ENCODE peak calls at places on chromosomes 5 and 9, in five cellular contexts. Q, D, G, C and E are unnamed samples.

GRCh38 chr5:19891658-19892057 is 96.3 kb downstream of the CDH18 start:
- DNase-seq in Q (no peak), D (no peak), G (peak; percentile 37), C (no peak), E (no peak)

GRCh38 chr9:97964901-97965300 is 18.2 kb upstream of the ANP32B start:
- DNase-seq in Q (no peak), D (no peak), G (no peak), C (no peak), E (no peak)

GRCh38 chr9:27572918-27573698 is at the start of gene C9orf72:
- DNase-seq in Q (peak; percentile 80), D (peak; percentile 80), G (no peak), C (no peak), E (no peak)

GRCh38 chr9:75378036-75378435 is 289.7 kb downstream of the OSTF1 start:
- DNase-seq in Q (no peak), D (no peak), G (no peak), C (no peak), E (no peak)

GRCh38 chr5:135392256-135392655 is 6.8 kb downstream of the MACROH2A1 start:
- DNase-seq in Q (peak; percentile 20), D (no peak), G (peak; percentile 49), C (no peak), E (no peak)

GRCh38 chr5:82594097-82594496 is 315.9 kb upstream of the RPS23 start:
- DNase-seq in Q (no peak), D (no peak), G (peak; percentile 48), C (no peak), E (no peak)

GRCh38 chr5:143063175-143063970 is 293.2 kb downstream of the ARHGAP26 start:
- DNase-seq in Q (no peak), D (no peak), G (peak; percentile 71), C (no peak), E (no peak)

GRCh38 chr9:129630967-129631672 is 5.2 kb downstream of the NTMT1 start:
- DNase-seq in Q (no peak), D (no peak), G (peak; percentile 26), C (no peak), E (no peak)

GRCh38 chr5:54390015-54390414 is 65.5 kb upstream of the HSPB3 start:
- DNase-seq in Q (no peak), D (no peak), G (peak; percentile 82), C (peak; percentile 69), E (peak; percentile 97)

GRCh38 chr9:135036861-135037465 is 50.5 kb upstream of the OLFM1 start:
- DNase-seq in Q (no peak), D (no peak), G (no peak), C (no peak), E (no peak)

GRCh38 chr5:136020383-136021015 is 8.3 kb upstream of the TGFBI start:
- DNase-seq in Q (peak; percentile 95), D (no peak), G (peak; percentile 95), C (peak; percentile 54), E (no peak)

GRCh38 chr5:176642675-176643490 is 4.4 kb upstream of the TSPAN17 start:
- DNase-seq in Q (no peak), D (no peak), G (no peak), C (no peak), E (no peak)

GRCh38 chr5:115147052-115147451 is 22.7 kb downstream of the TRIM36 start:
- DNase-seq in Q (no peak), D (no peak), G (no peak), C (no peak), E (no peak)

GRCh38 chr9:37187269-37187668 is 66.9 kb downstream of the ZCCHC7 start:
- DNase-seq in Q (peak; percentile 36), D (peak; percentile 70), G (no peak), C (no peak), E (no peak)

GRCh38 chr5:139797856-139798510 is 2.4 kb downstream of the PSD2 start:
- DNase-seq in Q (no peak), D (no peak), G (no peak), C (no peak), E (no peak)

GRCh38 chr9:107557236-107557990 is 67.8 kb upstream of the KLF4 start:
- DNase-seq in Q (no peak), D (no peak), G (peak; percentile 25), C (peak; percentile 79), E (no peak)

GRCh38 chr5:119578937-119579336 is 50.4 kb upstream of the FAM170A start:
- DNase-seq in Q (peak; percentile 71), D (peak; percentile 58), G (peak; percentile 15), C (peak; percentile 70), E (no peak)

GRCh38 chr5:69007726-69008368 is 86.0 kb upstream of the SLC30A5 start:
- DNase-seq in Q (peak; percentile 59), D (peak; percentile 72), G (peak; percentile 49), C (peak; percentile 69), E (peak; percentile 81)

GRCh38 chr5:142874537-142874936 is 104.4 kb downstream of the ARHGAP26 start:
- DNase-seq in Q (no peak), D (no peak), G (peak; percentile 91), C (no peak), E (peak; percentile 94)

GRCh38 chr5:150067405-150067960 is 18.9 kb downstream of the CSF1R start:
- DNase-seq in Q (peak; percentile 65), D (no peak), G (no peak), C (no peak), E (no peak)

GRCh38 chr5:150065886-150066285 is 20.5 kb downstream of the CSF1R start:
- DNase-seq in Q (peak; percentile 98), D (no peak), G (peak; percentile 18), C (no peak), E (no peak)

GRCh38 chr5:150066436-150066835 is 19.9 kb downstream of the CSF1R start:
- DNase-seq in Q (no peak), D (no peak), G (no peak), C (no peak), E (no peak)

GRCh38 chr5:150068071-150068470 is 18.3 kb downstream of the CSF1R start:
- DNase-seq in Q (no peak), D (no peak), G (no peak), C (no peak), E (no peak)

DNA sequence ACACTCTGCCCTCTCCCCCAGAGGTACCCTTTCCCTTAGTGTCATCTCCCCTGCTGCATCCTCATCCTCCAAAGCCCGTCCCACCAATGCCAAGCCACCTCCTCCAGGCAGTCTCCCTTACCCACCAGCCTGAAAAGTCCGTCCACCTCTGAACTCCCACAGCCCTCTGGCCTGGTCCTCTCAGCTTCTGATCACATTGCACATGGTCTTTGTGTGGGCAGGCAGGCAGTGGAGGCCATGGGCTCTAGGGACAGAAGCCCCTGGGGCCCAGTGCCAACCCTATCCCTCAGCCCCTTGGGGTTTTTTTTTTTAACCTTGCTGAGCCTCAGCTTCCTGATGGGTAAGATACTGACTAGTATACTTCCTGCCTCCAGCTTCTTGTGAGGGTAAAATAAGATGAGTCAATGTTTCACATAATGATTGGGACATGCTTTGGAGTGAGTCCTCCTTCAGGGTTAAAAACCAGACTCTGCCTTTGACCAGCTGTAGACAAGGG is 19.4 kb downstream of the CSF1R start:
- DNase-seq in Q (peak; percentile 96), D (no peak), G (peak; percentile 65), C (no peak), E (no peak)
- TF ChIP-seq CTCF in Q (no peak), D (no peak), G (no peak), C (no peak), E (no peak)

GRCh38 chr9:95044731-95045508 is 272.6 kb downstream of the FANCC start:
- DNase-seq in Q (no peak), D (no peak), G (no peak), C (no peak), E (no peak)
- H3K4me3 ChIP-seq in Q (no peak overlapping the region), D (no peak overlapping the region), G (no peak overlapping the region), C (no peak overlapping the region), E (no peak overlapping the region)

GRCh38 chr9:133149130-133150015 is 14.3 kb downstream of the GBGT1 start:
- DNase-seq in Q (peak; percentile 96), D (peak; percentile 92), G (peak; percentile 85), C (peak; percentile 89), E (peak; percentile 80)
- TF ChIP-seq CTCF in Q (peak; percentile 17), D (peak; percentile 49), G (no peak), C (peak; percentile 6), E (peak; percentile 39)

DNA sequence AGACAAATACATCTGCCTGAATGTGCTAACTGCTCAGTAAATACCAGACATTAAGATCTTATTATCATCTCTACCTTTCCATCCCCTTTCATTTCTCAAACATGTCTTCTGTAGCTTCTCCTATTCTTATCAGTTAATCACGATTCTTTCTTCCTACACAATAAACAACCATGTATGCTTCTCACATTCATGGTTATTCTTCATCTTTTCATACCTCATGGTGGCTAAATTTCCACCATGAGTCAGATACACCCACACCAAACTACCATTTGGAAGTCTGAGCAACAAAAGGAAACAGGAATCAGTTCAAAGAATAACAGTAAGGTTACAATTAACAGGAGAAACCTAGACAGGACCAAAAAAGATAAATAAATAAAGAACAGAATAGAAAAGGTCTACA is 7.7 kb downstream of the ZNF622 start:
- DNase-seq in Q (no peak), D (no peak), G (no peak), C (no peak), E (no peak)
- H3K4me3 ChIP-seq in Q (no peak overlapping the region), D (no peak overlapping the region), G (no peak overlapping the region), C (no peak overlapping the region), E (no peak overlapping the region)